ENCODE peak calls at places on chromosomes 12 and 14, in five cellular contexts. R is fibroblast of pulmonary artery, D is left ventricle myocardium inferior, P is tibial artery, H is IMR-90. L is an unnamed sample.

GRCh38 chr12:22684526-22685118 is 59.7 kb downstream of the ETNK1 start:
- DNase-seq in R (peak; percentile 74), D (no peak), P (no peak), H (peak; percentile 59), L (peak; percentile 73)

GRCh38 chr12:31682136-31682962 is 22.9 kb downstream of the ETFBKMT start:
- DNase-seq in R (peak; percentile 93), D (peak; percentile 23), P (peak; percentile 30), H (peak; percentile 82), L (peak; percentile 89)

GRCh38 chr12:38056701-38057689 is 259.6 kb upstream of the ALG10B start:
- DNase-seq in R (no peak), D (no peak), P (no peak), H (no peak), L (no peak)

GRCh38 chr12:124592481-124593160 is 25.2 kb upstream of the NCOR2 start:
- DNase-seq in R (no peak), D (no peak), P (no peak), H (no peak), L (no peak)

GRCh38 chr14:96136361-96136760 is 68.3 kb upstream of the BDKRB2 start:
- DNase-seq in R (peak; percentile 68), D (no peak), P (no peak), H (peak; percentile 88), L (peak; percentile 77)

GRCh38 chr12:116415408-116416108 is 138.1 kb upstream of the MED13L start:
- DNase-seq in R (no peak), D (no peak), P (no peak), H (no peak), L (no peak)

GRCh38 chr12:96466939-96467751 is 22.2 kb upstream of the CFAP54 start:
- DNase-seq in R (no peak), D (no peak), P (no peak), H (peak; percentile 71), L (peak; percentile 17)

GRCh38 chr12:128326419-128326818 is 59.4 kb downstream of the TMEM132C start:
- DNase-seq in R (no peak), D (no peak), P (no peak), H (no peak), L (no peak)

GRCh38 chr14:76946753-76947077 is 81.8 kb downstream of the IRF2BPL start:
- DNase-seq in R (no peak), D (no peak), P (no peak), H (no peak), L (no peak)

GRCh38 chr12:59067068-59067467 is 146.8 kb upstream of the LRIG3 start:
- DNase-seq in R (peak; percentile 68), D (no peak), P (no peak), H (peak; percentile 81), L (peak; percentile 49)

GRCh38 chr12:103915306-103915705 is 14.9 kb upstream of the HSP90B1 start:
- DNase-seq in R (peak; percentile 39), D (no peak), P (no peak), H (peak; percentile 88), L (peak; percentile 57)

GRCh38 chr12:66550626-66551025 is 128.2 kb downstream of the GRIP1 start:
- DNase-seq in R (no peak), D (no peak), P (no peak), H (no peak), L (no peak)

GRCh38 chr12:66552753-66553152 is 126.1 kb downstream of the GRIP1 start:
- DNase-seq in R (no peak), D (no peak), P (no peak), H (no peak), L (no peak)

GRCh38 chr12:66549050-66549389 is 129.9 kb downstream of the GRIP1 start:
- DNase-seq in R (no peak), D (no peak), P (no peak), H (no peak), L (no peak)

GRCh38 chr12:66548338-66549049 is 130.4 kb downstream of the GRIP1 start:
- DNase-seq in R (peak; percentile 6), D (no peak), P (no peak), H (no peak), L (no peak)
- TF ChIP-seq CTCF in R (peak; percentile 26), D (peak; percentile 19), P (no peak), H (no peak), L (peak; percentile 32)

GRCh38 chr12:26116829-26117228 is 8.0 kb downstream of the BHLHE41 start:
- DNase-seq in R (no peak), D (no peak), P (no peak), H (no peak), L (peak; percentile 56)

GRCh38 chr12:26113853-26114719 is 10.8 kb downstream of the BHLHE41 start:
- DNase-seq in R (peak; percentile 92), D (peak; percentile 95), P (peak; percentile 94), H (peak; percentile 82), L (peak; percentile 94)

GRCh38 chr12:26113194-26113654 is 11.6 kb downstream of the BHLHE41 start:
- DNase-seq in R (no peak), D (no peak), P (peak; percentile 49), H (no peak), L (peak; percentile 24)

GRCh38 chr12:26112703-26113147 is 12.1 kb downstream of the BHLHE41 start:
- DNase-seq in R (no peak), D (no peak), P (no peak), H (peak; percentile 22), L (no peak)

DNA sequence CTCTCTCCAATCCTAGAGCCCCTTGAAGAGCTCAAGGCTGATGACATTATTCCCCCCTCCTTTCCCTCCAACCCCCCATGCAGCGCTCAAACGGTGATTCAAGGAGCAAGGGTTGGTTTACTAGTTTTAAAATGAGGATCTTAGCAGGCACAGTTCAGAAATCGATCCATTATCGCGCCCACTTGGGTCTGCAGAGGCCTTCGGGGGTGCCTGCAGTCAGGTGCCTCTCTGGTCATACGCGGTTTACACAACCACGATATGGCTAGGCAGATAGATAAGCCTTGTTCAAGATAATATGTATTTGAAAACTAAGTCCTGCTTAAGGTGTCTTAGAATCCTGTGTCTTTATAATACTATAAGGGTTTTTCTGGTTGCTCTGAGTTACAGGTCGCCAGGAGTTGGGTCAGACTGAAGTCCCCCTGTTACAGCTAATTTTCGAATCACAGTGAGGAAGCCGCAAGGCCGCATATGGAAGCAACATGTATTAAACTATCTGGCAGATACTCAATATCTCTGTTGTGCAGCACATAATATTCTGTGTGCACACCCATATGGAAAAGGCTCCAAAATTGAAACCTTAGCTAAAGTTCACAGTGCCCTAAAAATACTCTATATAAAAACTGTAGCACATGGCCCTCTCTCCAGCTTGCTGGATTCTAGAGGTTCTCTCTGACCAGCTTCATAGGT is 10.0 kb downstream of the BHLHE41 start:
- DNase-seq in R (no peak), D (no peak), P (no peak), H (no peak), L (no peak)
- H3K4me3 ChIP-seq in R (peak overlapping the region; percentile 53), D (peak overlapping the region; percentile 63), P (peak overlapping the region; percentile 49), H (peak overlapping the region; percentile 58), L (peak overlapping the region; percentile 57)

GRCh38 chr14:24263848-24264247 is 871 bp upstream of the TGM1 start:
- DNase-seq in R (no peak), D (no peak), P (no peak), H (no peak), L (no peak)
- TF ChIP-seq CTCF in R (no peak), D (no peak), P (no peak), H (no peak), L (no peak)

GRCh38 chr12:4145990-4146859 is 127.3 kb upstream of the CCND2 start:
- DNase-seq in R (no peak), D (no peak), P (no peak), H (no peak), L (no peak)

GRCh38 chr12:4143909-4144308 is 129.7 kb upstream of the CCND2 start:
- DNase-seq in R (no peak), D (no peak), P (no peak), H (no peak), L (no peak)

GRCh38 chr12:4148418-4149056 is 125.0 kb upstream of the CCND2 start:
- DNase-seq in R (no peak), D (peak; percentile 55), P (peak; percentile 45), H (no peak), L (no peak)

GRCh38 chr12:4144676-4145075 is 128.9 kb upstream of the CCND2 start:
- DNase-seq in R (no peak), D (no peak), P (no peak), H (no peak), L (no peak)

GRCh38 chr12:4147051-4147481 is 126.5 kb upstream of the CCND2 start:
- DNase-seq in R (no peak), D (no peak), P (no peak), H (no peak), L (no peak)
- H3K4me3 ChIP-seq in R (no peak overlapping the region), D (no peak overlapping the region), P (no peak overlapping the region), H (no peak overlapping the region), L (no peak overlapping the region)

GRCh38 chr12:44875954-44876553 is at the start of gene NELL2:
- DNase-seq in R (peak; percentile 10), D (no peak), P (no peak), H (no peak), L (peak; percentile 0)

GRCh38 chr12:44874981-44875416 is 1.1 kb downstream of the NELL2 start:
- DNase-seq in R (no peak), D (no peak), P (no peak), H (no peak), L (no peak)

GRCh38 chr12:44873898-44874297 is 2.2 kb downstream of the NELL2 start:
- DNase-seq in R (peak; percentile 4), D (no peak), P (no peak), H (peak; percentile 4), L (peak; percentile 19)

GRCh38 chr12:44875417-44875953 is 630 bp downstream of the NELL2 start:
- DNase-seq in R (no peak), D (no peak), P (no peak), H (no peak), L (no peak)

DNA sequence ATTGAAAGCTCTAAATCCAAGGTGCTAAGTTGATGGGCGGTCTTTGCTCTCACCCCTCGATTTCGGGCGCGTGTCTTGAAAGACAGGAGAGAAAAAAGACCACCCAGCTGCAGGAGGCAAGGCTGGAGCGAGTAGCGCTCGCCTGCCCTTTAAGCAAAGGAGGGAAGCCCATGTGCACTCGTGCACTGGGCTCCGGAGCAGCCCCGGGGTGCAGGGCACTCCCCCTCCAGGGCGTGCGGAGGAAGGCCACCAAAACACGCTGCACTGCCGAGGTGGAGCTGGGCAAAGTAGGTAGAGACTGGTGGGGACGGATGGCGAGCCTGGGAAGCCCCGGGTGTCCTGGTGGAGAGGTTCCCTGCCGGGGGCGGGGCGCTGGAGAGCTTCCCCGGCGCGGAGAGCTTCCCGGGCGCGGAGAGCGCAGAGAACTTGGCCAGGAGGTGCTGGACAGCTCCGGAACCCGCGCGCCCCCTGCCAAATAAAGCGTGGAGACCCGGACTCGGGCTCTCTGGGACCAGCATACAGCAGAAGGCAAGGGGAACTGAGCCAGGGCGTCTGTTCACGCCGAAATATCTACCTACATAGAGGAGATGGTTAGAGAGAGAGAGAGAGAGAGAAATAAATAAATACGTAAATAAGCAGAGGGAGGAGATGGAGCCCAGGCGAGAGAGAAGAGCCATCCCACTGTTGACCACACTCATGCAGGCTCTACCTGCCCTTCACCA is 600 bp upstream of the NELL2 start:
- DNase-seq in R (peak; percentile 12), D (no peak), P (no peak), H (no peak), L (peak; percentile 8)
- TF ChIP-seq CTCF in R (no peak), D (no peak), P (no peak), H (no peak), L (no peak)

L was measured in fibroblast of the aortic adventitia.